ENCODE peak calls at places on chromosomes 7 and 10, in six cellular contexts. B is mesendoderm, M is M059J, L is NCI-H69, F is heart left ventricle, T is iPS DF 19.7. R is an unnamed sample.

GRCh38 chr10:133394064-133394663 is at the start of gene MTG1:
- DNase-seq in B (peak; percentile 95), F (peak; percentile 96), L (peak; percentile 93), M (peak; percentile 86), T (peak; percentile 61), R (peak; percentile 92)

GRCh38 chr7:132160525-132161230 is 415.6 kb downstream of the PLXNA4 start:
- DNase-seq in L (no peak), B (no peak), T (no peak), M (no peak), F (no peak), R (no peak)

GRCh38 chr10:105650311-105650710 is 1009.2 kb downstream of the SORCS3 start:
- DNase-seq in M (no peak), F (no peak), B (peak; percentile 77), L (peak; percentile 14), T (no peak), R (no peak)

GRCh38 chr10:110141747-110142625 is 65.4 kb upstream of the MXI1 start:
- DNase-seq in B (no peak), T (no peak), F (peak; percentile 71), L (no peak), M (no peak), R (no peak)

GRCh38 chr7:157047148-157047547 is 36.7 kb upstream of the MNX1 start:
- DNase-seq in B (no peak), T (no peak), L (no peak), F (no peak), M (peak; percentile 47), R (no peak)

GRCh38 chr7:47600199-47601118 is 18.5 kb upstream of the TNS3 start:
- DNase-seq in T (no peak), M (peak; percentile 91), B (no peak), F (no peak), L (no peak), R (peak; percentile 87)

GRCh38 chr7:83514977-83515376 is 134.0 kb downstream of the SEMA3E start:
- DNase-seq in T (no peak), M (no peak), F (no peak), L (peak; percentile 40), B (peak; percentile 50), R (no peak)

GRCh38 chr7:20786421-20786778 is 286 bp downstream of the SP8 start:
- DNase-seq in M (no peak), F (no peak), L (peak; percentile 95), T (no peak), B (peak; percentile 58), R (no peak)

GRCh38 chr7:25968205-25968993 is 183.6 kb upstream of the NFE2L3 start:
- DNase-seq in B (no peak), L (peak; percentile 14), F (no peak), M (peak; percentile 15), T (no peak), R (no peak)

GRCh38 chr10:44567471-44567870 is 182.6 kb upstream of the CXCL12 start:
- DNase-seq in M (peak; percentile 43), L (no peak), T (no peak), B (no peak), F (no peak), R (peak; percentile 26)

GRCh38 chr10:3636356-3637181 is 148.4 kb downstream of the KLF6 start:
- DNase-seq in F (no peak), M (peak; percentile 74), L (peak; percentile 98), B (no peak), T (no peak), R (no peak)

R was measured in EL.